ENCODE peak calls at places on chromosomes 2 and 18, in four cellular contexts. One of them, this sample, is unnamed.

GRCh38 chr2:229087229-229087628 is 183.9 kb downstream of the PID1 start:
- DNase-seq in neuronal stem cell: no peak
- DNase-seq in mesenchymal stem cell: no peak
- DNase-seq in IMR-90: no peak
- DNase-seq in this sample: no peak

GRCh38 chr2:239316562-239317465 is 84.0 kb downstream of the HDAC4 start:
- DNase-seq in IMR-90: peak
- DNase-seq in neuronal stem cell: no peak
- DNase-seq in mesenchymal stem cell: no peak
- DNase-seq in this sample: no peak

GRCh38 chr2:49619804-49620203 is 465.5 kb upstream of the FSHR start:
- DNase-seq in mesenchymal stem cell: no peak
- DNase-seq in neuronal stem cell: no peak
- DNase-seq in IMR-90: no peak
- DNase-seq in this sample: no peak

GRCh38 chr2:35827086-35827485 is 528.5 kb upstream of the CRIM1 start:
- DNase-seq in neuronal stem cell: no peak
- DNase-seq in mesenchymal stem cell: no peak
- DNase-seq in IMR-90: no peak
- DNase-seq in this sample: no peak

GRCh38 chr2:4914551-4914950 is 777.6 kb upstream of the SOX11 start:
- DNase-seq in neuronal stem cell: no peak
- DNase-seq in IMR-90: no peak
- DNase-seq in mesenchymal stem cell: peak
- DNase-seq in this sample: no peak

GRCh38 chr2:48693645-48694044 is 61.9 kb downstream of the LHCGR start:
- DNase-seq in neuronal stem cell: no peak
- DNase-seq in IMR-90: peak
- DNase-seq in mesenchymal stem cell: no peak
- DNase-seq in this sample: no peak

GRCh38 chr2:237299897-237300296 is 114.1 kb downstream of the COL6A3 start:
- DNase-seq in neuronal stem cell: no peak
- DNase-seq in mesenchymal stem cell: peak
- DNase-seq in IMR-90: peak
- DNase-seq in this sample: no peak

GRCh38 chr2:118047273-118047898 is 33.5 kb upstream of the CCDC93 start:
- DNase-seq in IMR-90: peak
- DNase-seq in neuronal stem cell: no peak
- DNase-seq in mesenchymal stem cell: peak
- DNase-seq in this sample: no peak

GRCh38 chr2:12754643-12755042 is 37.9 kb downstream of the TRIB2 start:
- DNase-seq in neuronal stem cell: no peak
- DNase-seq in IMR-90: no peak
- DNase-seq in mesenchymal stem cell: no peak
- DNase-seq in this sample: peak

GRCh38 chr2:31271851-31272267 is 37.9 kb downstream of the EHD3 start:
- DNase-seq in neuronal stem cell: no peak
- DNase-seq in IMR-90: peak
- DNase-seq in mesenchymal stem cell: peak
- DNase-seq in this sample: no peak

GRCh38 chr2:39119732-39120520 is 925 bp downstream of the SOS1 start:
- DNase-seq in IMR-90: peak
- DNase-seq in neuronal stem cell: peak
- DNase-seq in mesenchymal stem cell: peak
- DNase-seq in this sample: peak

GRCh38 chr2:196384729-196385128 is 213.4 kb upstream of the STK17B start:
- DNase-seq in mesenchymal stem cell: no peak
- DNase-seq in IMR-90: no peak
- DNase-seq in neuronal stem cell: no peak
- DNase-seq in this sample: no peak

GRCh38 chr2:163778045-163778753 is 42.4 kb upstream of the FIGN start:
- DNase-seq in IMR-90: peak
- DNase-seq in mesenchymal stem cell: peak
- DNase-seq in neuronal stem cell: no peak
- DNase-seq in this sample: no peak

GRCh38 chr2:214465386-214466146 is 54.7 kb downstream of the VWC2L start:
- DNase-seq in neuronal stem cell: no peak
- DNase-seq in mesenchymal stem cell: peak
- DNase-seq in IMR-90: peak
- DNase-seq in this sample: no peak

GRCh38 chr18:80104364-80104779 is 4.7 kb upstream of the ADNP2 start:
- DNase-seq in IMR-90: no peak
- DNase-seq in neuronal stem cell: no peak
- DNase-seq in mesenchymal stem cell: peak
- DNase-seq in this sample: peak

GRCh38 chr2:138956116-138956515 is 175.9 kb upstream of the NXPH2 start:
- DNase-seq in IMR-90: no peak
- DNase-seq in neuronal stem cell: no peak
- DNase-seq in mesenchymal stem cell: no peak
- DNase-seq in this sample: no peak

GRCh38 chr2:239994086-239994485 is 31.1 kb downstream of the NDUFA10 start:
- DNase-seq in IMR-90: no peak
- DNase-seq in mesenchymal stem cell: no peak
- DNase-seq in neuronal stem cell: no peak
- DNase-seq in this sample: no peak

GRCh38 chr18:74652392-74652988 is 54.8 kb downstream of the ZNF407 start:
- DNase-seq in IMR-90: peak
- DNase-seq in mesenchymal stem cell: peak
- DNase-seq in neuronal stem cell: peak
- DNase-seq in this sample: no peak

GRCh38 chr2:218046234-218046633 is 22.8 kb upstream of the RUFY4 start:
- DNase-seq in mesenchymal stem cell: no peak
- DNase-seq in IMR-90: no peak
- DNase-seq in neuronal stem cell: no peak
- DNase-seq in this sample: no peak

GRCh38 chr2:195533771-195534642 is 123.0 kb upstream of the SLC39A10 start:
- DNase-seq in neuronal stem cell: no peak
- DNase-seq in IMR-90: peak
- DNase-seq in mesenchymal stem cell: peak
- DNase-seq in this sample: no peak

GRCh38 chr2:232884001-232884421 is 13.9 kb downstream of the SNORC start:
- DNase-seq in mesenchymal stem cell: no peak
- DNase-seq in IMR-90: no peak
- DNase-seq in neuronal stem cell: no peak
- DNase-seq in this sample: no peak

GRCh38 chr18:10442551-10442971 is 11.9 kb upstream of the APCDD1 start:
- DNase-seq in mesenchymal stem cell: peak
- DNase-seq in IMR-90: no peak
- DNase-seq in neuronal stem cell: no peak
- DNase-seq in this sample: no peak

GRCh38 chr2:46010925-46011490 is 286.2 kb upstream of the EPAS1 start:
- DNase-seq in mesenchymal stem cell: peak
- DNase-seq in IMR-90: peak
- DNase-seq in neuronal stem cell: no peak
- DNase-seq in this sample: no peak

GRCh38 chr2:132974477-132975050 is 304.6 kb upstream of the LYPD1 start:
- DNase-seq in mesenchymal stem cell: peak
- DNase-seq in neuronal stem cell: no peak
- DNase-seq in IMR-90: peak
- DNase-seq in this sample: no peak

GRCh38 chr2:229899604-229900003 is 22.2 kb downstream of the TRIP12 start:
- DNase-seq in IMR-90: no peak
- DNase-seq in neuronal stem cell: no peak
- DNase-seq in mesenchymal stem cell: no peak
- DNase-seq in this sample: no peak

GRCh38 chr2:99619211-99619610 is 129.4 kb upstream of the REV1 start:
- DNase-seq in neuronal stem cell: no peak
- DNase-seq in mesenchymal stem cell: no peak
- DNase-seq in IMR-90: no peak
- DNase-seq in this sample: no peak

GRCh38 chr18:77115461-77115907 is 17.1 kb downstream of the MBP start:
- DNase-seq in mesenchymal stem cell: no peak
- DNase-seq in IMR-90: no peak
- DNase-seq in neuronal stem cell: no peak
- DNase-seq in this sample: no peak

GRCh38 chr18:55998071-55998522 is 410.1 kb upstream of the TCF4 start:
- DNase-seq in neuronal stem cell: peak
- DNase-seq in mesenchymal stem cell: peak
- DNase-seq in IMR-90: peak
- DNase-seq in this sample: peak

GRCh38 chr2:62163106-62163831 is 32.6 kb upstream of the B3GNT2 start:
- DNase-seq in IMR-90: no peak
- DNase-seq in mesenchymal stem cell: no peak
- DNase-seq in neuronal stem cell: no peak
- DNase-seq in this sample: no peak

GRCh38 chr2:66084948-66085590 is 349.9 kb upstream of the MEIS1 start:
- DNase-seq in neuronal stem cell: no peak
- DNase-seq in mesenchymal stem cell: no peak
- DNase-seq in IMR-90: no peak
- DNase-seq in this sample: no peak

GRCh38 chr2:212311807-212312404 is 226.7 kb downstream of the ERBB4 start:
- DNase-seq in mesenchymal stem cell: no peak
- DNase-seq in neuronal stem cell: no peak
- DNase-seq in IMR-90: no peak
- DNase-seq in this sample: no peak

GRCh38 chr2:42879913-42880737 is 87.7 kb upstream of the HAAO start:
- DNase-seq in mesenchymal stem cell: no peak
- DNase-seq in neuronal stem cell: no peak
- DNase-seq in IMR-90: no peak
- DNase-seq in this sample: no peak

GRCh38 chr2:165274698-165275097 is 35.5 kb downstream of the SCN2A start:
- DNase-seq in IMR-90: no peak
- DNase-seq in mesenchymal stem cell: no peak
- DNase-seq in neuronal stem cell: no peak
- DNase-seq in this sample: no peak

GRCh38 chr2:215277942-215278341 is 33.9 kb upstream of the ATIC start:
- DNase-seq in mesenchymal stem cell: peak
- DNase-seq in IMR-90: no peak
- DNase-seq in neuronal stem cell: no peak
- DNase-seq in this sample: no peak

GRCh38 chr2:70785137-70785911 is 5.1 kb downstream of the FIGLA start:
- DNase-seq in mesenchymal stem cell: no peak
- DNase-seq in neuronal stem cell: peak
- DNase-seq in IMR-90: no peak
- DNase-seq in this sample: no peak

GRCh38 chr2:215619022-215619958 is 183.4 kb upstream of the FN1 start:
- DNase-seq in mesenchymal stem cell: peak
- DNase-seq in IMR-90: peak
- DNase-seq in neuronal stem cell: peak
- DNase-seq in this sample: no peak

GRCh38 chr2:101872480-101872879 is 119.3 kb upstream of the IL1R2 start:
- DNase-seq in neuronal stem cell: no peak
- DNase-seq in IMR-90: no peak
- DNase-seq in mesenchymal stem cell: no peak
- DNase-seq in this sample: no peak

GRCh38 chr2:239042551-239043320 is 194.9 kb downstream of the TWIST2 start:
- DNase-seq in mesenchymal stem cell: no peak
- DNase-seq in neuronal stem cell: no peak
- DNase-seq in IMR-90: no peak
- DNase-seq in this sample: no peak

GRCh38 chr18:31261792-31262582 is 56.0 kb upstream of the DSG1 start:
- DNase-seq in IMR-90: no peak
- DNase-seq in mesenchymal stem cell: peak
- DNase-seq in neuronal stem cell: no peak
- DNase-seq in this sample: no peak
- H3K4ac ChIP-seq in IMR-90: no peak
- H3K4ac ChIP-seq in mesenchymal stem cell: no peak
- H3K4ac ChIP-seq in neuronal stem cell: no peak
- H3K4ac ChIP-seq in this sample: no peak

DNA sequence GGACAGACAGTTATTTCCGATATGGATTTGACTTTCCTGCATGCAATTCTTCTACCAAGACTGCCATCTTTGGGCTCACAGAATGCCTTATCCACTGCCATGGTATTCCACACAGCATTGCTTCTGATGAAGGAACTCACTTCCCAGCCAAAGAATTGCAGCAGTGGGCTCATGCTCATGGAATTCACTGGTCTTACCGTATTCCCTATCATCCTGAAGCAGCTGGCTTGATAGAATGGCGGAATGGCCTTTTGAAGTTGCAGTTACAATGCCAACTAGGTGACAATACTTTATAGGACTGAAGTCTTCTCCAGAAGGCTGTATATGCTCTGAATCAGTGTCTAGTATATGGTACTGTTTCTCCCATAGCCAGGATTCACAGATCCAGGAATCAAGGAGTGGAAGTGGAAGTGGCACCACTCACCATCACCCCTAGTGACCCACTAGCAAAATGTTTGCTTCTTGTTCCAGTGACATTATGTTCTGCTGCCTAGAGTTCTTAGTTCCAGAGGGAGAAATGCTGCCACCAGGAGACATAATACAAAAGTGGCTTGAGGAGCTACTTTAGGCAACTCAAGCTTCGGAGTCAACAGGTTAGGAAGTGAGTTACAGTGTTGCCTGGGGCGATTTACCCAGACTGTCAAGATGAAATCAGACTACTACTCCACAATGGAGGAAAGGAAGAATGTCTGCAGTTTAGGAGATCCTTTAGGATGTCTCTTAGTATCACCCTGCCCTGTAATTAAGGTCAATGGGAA is 23.8 kb upstream of the SMAD4 start:
- DNase-seq in IMR-90: no peak
- DNase-seq in neuronal stem cell: no peak
- DNase-seq in mesenchymal stem cell: no peak
- DNase-seq in this sample: no peak
- H3K4ac ChIP-seq in IMR-90: no peak
- H3K4ac ChIP-seq in neuronal stem cell: no peak
- H3K4ac ChIP-seq in mesenchymal stem cell: no peak
- H3K4ac ChIP-seq in this sample: no peak

DNA sequence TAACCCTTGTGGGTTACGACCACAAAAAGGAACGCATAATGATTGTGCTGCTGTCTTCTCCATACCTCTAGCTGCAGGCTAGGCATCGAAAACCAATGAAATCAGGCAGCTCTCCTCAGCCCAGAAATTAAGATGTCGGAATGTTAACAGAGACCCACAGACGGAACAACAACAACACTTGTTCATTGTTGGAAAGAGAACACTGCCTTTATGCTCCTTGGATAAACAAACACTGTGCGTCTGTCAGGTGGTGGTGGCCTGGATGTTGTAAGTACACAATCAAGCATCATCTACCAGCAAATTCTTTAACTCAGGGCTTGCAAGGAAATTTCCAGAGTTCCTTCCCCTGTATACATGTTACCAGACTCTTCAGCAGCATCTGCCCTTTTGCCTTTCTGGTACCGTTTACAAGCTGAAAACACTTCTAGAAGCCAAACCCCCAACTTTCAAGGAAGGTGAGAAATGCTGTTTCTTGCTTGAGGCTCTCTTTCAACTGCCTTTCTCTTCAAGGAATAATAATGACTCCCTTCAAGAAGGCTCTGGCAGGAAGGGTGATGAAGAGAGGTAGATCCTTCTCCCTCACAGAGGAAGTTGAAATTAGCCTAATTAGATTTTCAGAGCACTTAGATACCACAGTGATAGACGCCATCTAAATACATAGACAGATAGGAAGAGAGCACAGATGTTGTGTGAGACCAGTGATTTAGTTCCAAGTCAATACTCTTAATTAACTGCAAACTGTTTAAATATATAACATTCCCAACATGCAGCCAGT is 332.7 kb downstream of the ZNF521 start:
- DNase-seq in IMR-90: no peak
- DNase-seq in neuronal stem cell: no peak
- DNase-seq in mesenchymal stem cell: peak
- DNase-seq in this sample: no peak
- H3K4ac ChIP-seq in IMR-90: no peak
- H3K4ac ChIP-seq in neuronal stem cell: no peak
- H3K4ac ChIP-seq in mesenchymal stem cell: no peak
- H3K4ac ChIP-seq in this sample: no peak

GRCh38 chr2:141522702-141523101 is 608.1 kb downstream of the LRP1B start:
- DNase-seq in IMR-90: no peak
- DNase-seq in neuronal stem cell: no peak
- DNase-seq in mesenchymal stem cell: peak
- DNase-seq in this sample: no peak
- H3K4ac ChIP-seq in IMR-90: no peak
- H3K4ac ChIP-seq in neuronal stem cell: no peak
- H3K4ac ChIP-seq in mesenchymal stem cell: no peak
- H3K4ac ChIP-seq in this sample: no peak